ENCODE peak calls at places on chromosomes 12 and 14, in six cellular contexts. U is OCI-LY7; E is PC-3; G is stimulated activated CD4-positive, alpha-beta T cell treated with anti-CD3 and anti-CD28 coated beads, Interleukin-2, amount 100 ng/mL, for 48 hours; I is aorta; X is activated CD4-positive, alpha-beta T cell treated with anti-CD3 and anti-CD28 coated beads for 36 hours. D is an unnamed sample.

GRCh38 chr14:36316131-36316530 is 4.3 kb downstream of the MBIP start:
- DNase-seq in E (no peak), X (no peak), U (no peak), G (no peak), I (no peak), D (no peak)

GRCh38 chr12:106144847-106145246 is 6.1 kb upstream of the NUAK1 start:
- DNase-seq in X (no peak), I (no peak), G (no peak), E (no peak), U (no peak), D (no peak)

GRCh38 chr12:101696477-101697196 is 803 bp upstream of the CHPT1 start:
- DNase-seq in U (peak; percentile 31), E (peak; percentile 24), G (no peak), I (peak; percentile 56), X (peak; percentile 14), D (no peak)

GRCh38 chr14:63543826-63544320 is 696 bp upstream of the PPP2R5E start:
- DNase-seq in U (no peak), E (no peak), X (no peak), I (no peak), G (no peak), D (no peak)

GRCh38 chr12:3083949-3084348 is 6.8 kb downstream of the TSPAN9 start:
- DNase-seq in G (no peak), X (no peak), E (no peak), U (no peak), I (no peak), D (no peak)

GRCh38 chr12:99121476-99121965 is 476.4 kb downstream of the APAF1 start:
- DNase-seq in I (no peak), E (no peak), G (no peak), U (no peak), X (no peak), D (no peak)

GRCh38 chr12:50195832-50196231 is 28.7 kb upstream of the CERS5 start:
- DNase-seq in G (no peak), X (no peak), I (no peak), E (peak; percentile 49), U (no peak), D (no peak)

GRCh38 chr14:105436891-105437722 is 17.5 kb downstream of the MTA1 start:
- DNase-seq in G (no peak), U (peak; percentile 22), E (no peak), I (no peak), X (no peak), D (no peak)

GRCh38 chr14:96243785-96244184 is 12.2 kb upstream of the BDKRB1 start:
- DNase-seq in I (no peak), U (no peak), X (no peak), G (no peak), E (no peak), D (no peak)

GRCh38 chr14:21525995-21526671 is at the start of gene SALL2:
- DNase-seq in I (peak; percentile 83), U (peak; percentile 66), X (peak; percentile 87), G (peak; percentile 62), E (peak; percentile 57), D (peak; percentile 73)

GRCh38 chr14:68278568-68279436 is 459.2 kb downstream of the RAD51B start:
- DNase-seq in E (peak; percentile 63), U (no peak), X (no peak), G (no peak), I (no peak), D (no peak)

GRCh38 chr14:105849933-105850626 is 323.7 kb downstream of the TMEM121 start:
- DNase-seq in E (no peak), G (no peak), U (peak; percentile 67), I (no peak), X (no peak), D (no peak)

GRCh38 chr12:90510948-90511347 is 444.0 kb downstream of the CCER1 start:
- DNase-seq in I (no peak), E (peak; percentile 2), U (no peak), G (no peak), X (no peak), D (no peak)

GRCh38 chr14:79253576-79253975 is 957.7 kb downstream of the DIO2 start:
- DNase-seq in U (no peak), E (no peak), G (no peak), I (no peak), X (no peak), D (no peak)

GRCh38 chr12:43586646-43587245 is 34.7 kb upstream of the ADAMTS20 start:
- DNase-seq in X (no peak), I (no peak), U (no peak), G (no peak), E (no peak), D (no peak)

GRCh38 chr12:78571953-78572352 is 292.6 kb upstream of the SYT1 start:
- DNase-seq in G (no peak), E (no peak), U (no peak), X (no peak), I (no peak), D (no peak)

GRCh38 chr12:115452751-115453281 is 768.8 kb upstream of the TBX3 start:
- DNase-seq in I (no peak), X (no peak), E (no peak), U (no peak), G (no peak), D (no peak)

GRCh38 chr12:6215120-6215807 is 15.1 kb downstream of the CD9 start:
- DNase-seq in G (no peak), X (no peak), E (no peak), I (no peak), U (no peak), D (no peak)

GRCh38 chr14:39025810-39026627 is 77.0 kb downstream of the SEC23A start:
- DNase-seq in U (no peak), X (no peak), G (no peak), E (no peak), I (no peak), D (no peak)

GRCh38 chr14:67517083-67517482 is 16.0 kb upstream of the PLEKHH1 start:
- DNase-seq in U (no peak), X (no peak), G (no peak), E (no peak), I (peak; percentile 46), D (peak; percentile 26)

GRCh38 chr12:58919271-58920101 is 818 bp downstream of the LRIG3 start:
- DNase-seq in I (peak; percentile 59), G (no peak), X (peak; percentile 6), E (peak; percentile 48), U (no peak), D (peak; percentile 17)

GRCh38 chr14:77760381-77761204 is at the start of gene SNW1:
- DNase-seq in U (peak; percentile 96), X (peak; percentile 95), E (peak; percentile 97), I (peak; percentile 95), G (peak; percentile 82), D (peak; percentile 81)

GRCh38 chr12:76455582-76456345 is 103.8 kb downstream of the OSBPL8 start:
- DNase-seq in U (peak; percentile 60), I (no peak), E (peak; percentile 95), G (no peak), X (peak; percentile 31), D (peak; percentile 6)

GRCh38 chr12:10160659-10161386 is 11.1 kb downstream of the OLR1 start:
- DNase-seq in E (no peak), G (no peak), U (no peak), I (no peak), X (no peak), D (no peak)

GRCh38 chr12:88185988-88186387 is 43.9 kb downstream of the TMTC3 start:
- DNase-seq in E (peak; percentile 89), I (no peak), U (no peak), X (no peak), G (no peak), D (no peak)

GRCh38 chr12:124927325-124928094 is 13.1 kb upstream of the UBC start:
- DNase-seq in G (peak; percentile 99), E (peak; percentile 97), U (peak; percentile 85), X (peak; percentile 96), I (peak; percentile 91), D (peak; percentile 87)

GRCh38 chr12:62976110-62976640 is 41.2 kb upstream of the PPM1H start:
- DNase-seq in U (no peak), I (no peak), X (no peak), G (no peak), E (peak; percentile 38), D (no peak)

GRCh38 chr12:93333828-93334227 is 43.9 kb upstream of the NUDT4 start:
- DNase-seq in E (no peak), X (no peak), U (no peak), I (no peak), G (no peak), D (no peak)

GRCh38 chr14:20630340-20631022 is 11.0 kb downstream of the OR6S1 start:
- DNase-seq in X (peak; percentile 66), U (no peak), E (peak; percentile 85), I (no peak), G (peak; percentile 41), D (peak; percentile 30)

GRCh38 chr12:40980346-40981005 is 207.6 kb upstream of the PDZRN4 start:
- DNase-seq in I (no peak), U (no peak), E (no peak), G (no peak), X (no peak), D (no peak)

GRCh38 chr14:76352639-76353281 is 23.2 kb upstream of the ESRRB start:
- DNase-seq in U (peak; percentile 7), G (peak; percentile 66), X (peak; percentile 78), I (peak; percentile 60), E (peak; percentile 30), D (peak; percentile 89)

GRCh38 chr12:50050410-50051280 is 6.8 kb upstream of the ASIC1 start:
- DNase-seq in U (no peak), G (no peak), I (peak; percentile 83), X (peak; percentile 21), E (no peak), D (peak; percentile 40)

GRCh38 chr12:115570271-115570777 is 707.2 kb downstream of the MED13L start:
- DNase-seq in U (no peak), G (no peak), X (no peak), E (peak; percentile 95), I (no peak), D (no peak)

GRCh38 chr14:87005336-87005735 is 987.6 kb downstream of the GALC start:
- DNase-seq in I (no peak), X (no peak), E (no peak), U (no peak), G (no peak), D (no peak)

GRCh38 chr14:89502966-89503365 is 85.9 kb upstream of the FOXN3 start:
- DNase-seq in I (no peak), X (no peak), E (no peak), U (no peak), G (no peak), D (no peak)

GRCh38 chr12:110039085-110039807 is 9.1 kb downstream of the C12orf76 start:
- DNase-seq in G (no peak), X (peak; percentile 56), E (peak; percentile 98), U (no peak), I (no peak), D (peak; percentile 10)

GRCh38 chr14:82420874-82421273 is 887.2 kb upstream of the SEL1L start:
- DNase-seq in X (no peak), I (no peak), E (no peak), G (no peak), U (no peak), D (no peak)

GRCh38 chr14:53368714-53369191 is 215.6 kb upstream of the DDHD1 start:
- DNase-seq in E (peak; percentile 70), X (no peak), U (no peak), G (no peak), I (no peak), D (no peak)

GRCh38 chr12:91896725-91897515 is 248.7 kb downstream of the BTG1 start:
- DNase-seq in E (no peak), I (peak; percentile 57), G (no peak), U (no peak), X (no peak), D (no peak)

GRCh38 chr14:33342299-33342974 is 403.8 kb downstream of the NPAS3 start:
- DNase-seq in U (no peak), I (no peak), X (no peak), E (peak; percentile 25), G (no peak), D (no peak)

D was measured in endothelial cell.